ENCODE peak calls at places on chromosomes 11 and 22, in seven cellular contexts. One of them, this sample, is unnamed.

GRCh38 chr11:34587282-34587677 is 33.6 kb upstream of the EHF start:
- DNase-seq in IMR-90: no peak
- DNase-seq in SK-N-SH: no peak
- DNase-seq in H1: no peak
- DNase-seq in K562: no peak
- DNase-seq in GM12878: no peak
- DNase-seq in WTC11: no peak
- DNase-seq in this sample: no peak

GRCh38 chr11:34146411-34146810 is 41.0 kb downstream of the NAT10 start:
- DNase-seq in IMR-90: no peak
- DNase-seq in SK-N-SH: no peak
- DNase-seq in H1: no peak
- DNase-seq in K562: no peak
- DNase-seq in GM12878: no peak
- DNase-seq in WTC11: no peak
- DNase-seq in this sample: no peak

GRCh38 chr11:73372371-73372993 is 3.7 kb upstream of the RELT start:
- DNase-seq in IMR-90: no peak
- DNase-seq in SK-N-SH: no peak
- DNase-seq in H1: peak
- DNase-seq in K562: no peak
- DNase-seq in GM12878: no peak
- DNase-seq in WTC11: peak
- DNase-seq in this sample: peak

GRCh38 chr11:133306019-133306418 is 226.3 kb downstream of the OPCML start:
- DNase-seq in IMR-90: no peak
- DNase-seq in SK-N-SH: no peak
- DNase-seq in H1: no peak
- DNase-seq in K562: no peak
- DNase-seq in GM12878: no peak
- DNase-seq in WTC11: peak
- DNase-seq in this sample: no peak

GRCh38 chr22:17882727-17883126 is 108.5 kb upstream of the BID start:
- DNase-seq in IMR-90: no peak
- DNase-seq in SK-N-SH: no peak
- DNase-seq in H1: no peak
- DNase-seq in K562: no peak
- DNase-seq in GM12878: no peak
- DNase-seq in WTC11: no peak
- DNase-seq in this sample: no peak

GRCh38 chr11:65132988-65133700 is 1.2 kb downstream of the SYVN1 start:
- DNase-seq in IMR-90: no peak
- DNase-seq in SK-N-SH: peak
- DNase-seq in H1: peak
- DNase-seq in K562: peak
- DNase-seq in GM12878: no peak
- DNase-seq in WTC11: peak
- DNase-seq in this sample: peak

GRCh38 chr11:106794058-106794457 is 224.2 kb downstream of the GUCY1A2 start:
- DNase-seq in IMR-90: no peak
- DNase-seq in SK-N-SH: no peak
- DNase-seq in H1: no peak
- DNase-seq in K562: no peak
- DNase-seq in GM12878: no peak
- DNase-seq in WTC11: no peak
- DNase-seq in this sample: no peak

GRCh38 chr11:74035264-74035663 is 26.4 kb upstream of the UCP3 start:
- DNase-seq in IMR-90: peak
- DNase-seq in SK-N-SH: no peak
- DNase-seq in H1: no peak
- DNase-seq in K562: no peak
- DNase-seq in GM12878: no peak
- DNase-seq in WTC11: no peak
- DNase-seq in this sample: peak

GRCh38 chr11:35800970-35801953 is 138.7 kb downstream of the TRIM44 start:
- DNase-seq in IMR-90: no peak
- DNase-seq in SK-N-SH: no peak
- DNase-seq in H1: no peak
- DNase-seq in K562: no peak
- DNase-seq in GM12878: no peak
- DNase-seq in WTC11: no peak
- DNase-seq in this sample: no peak

GRCh38 chr11:64341851-64342791 is 2.1 kb downstream of the CCDC88B start:
- DNase-seq in IMR-90: peak
- DNase-seq in SK-N-SH: peak
- DNase-seq in H1: peak
- DNase-seq in K562: peak
- DNase-seq in GM12878: no peak
- DNase-seq in WTC11: peak
- DNase-seq in this sample: peak

GRCh38 chr11:48167380-48167779 is 49.2 kb upstream of the OR4B1 start:
- DNase-seq in IMR-90: no peak
- DNase-seq in SK-N-SH: no peak
- DNase-seq in H1: no peak
- DNase-seq in K562: no peak
- DNase-seq in GM12878: no peak
- DNase-seq in WTC11: no peak
- DNase-seq in this sample: no peak

GRCh38 chr22:40235418-40235817 is 57.7 kb downstream of the TNRC6B start:
- DNase-seq in IMR-90: no peak
- DNase-seq in SK-N-SH: no peak
- DNase-seq in H1: no peak
- DNase-seq in K562: no peak
- DNase-seq in GM12878: no peak
- DNase-seq in WTC11: no peak
- DNase-seq in this sample: no peak

GRCh38 chr11:97079244-97079643 is 689.4 kb downstream of the JRKL start:
- DNase-seq in IMR-90: no peak
- DNase-seq in SK-N-SH: no peak
- DNase-seq in H1: no peak
- DNase-seq in K562: no peak
- DNase-seq in GM12878: peak
- DNase-seq in WTC11: no peak
- DNase-seq in this sample: no peak

GRCh38 chr22:41248758-41249157 is 8.0 kb upstream of the CHADL start:
- DNase-seq in IMR-90: no peak
- DNase-seq in SK-N-SH: no peak
- DNase-seq in H1: no peak
- DNase-seq in K562: no peak
- DNase-seq in GM12878: no peak
- DNase-seq in WTC11: no peak
- DNase-seq in this sample: no peak

DNA sequence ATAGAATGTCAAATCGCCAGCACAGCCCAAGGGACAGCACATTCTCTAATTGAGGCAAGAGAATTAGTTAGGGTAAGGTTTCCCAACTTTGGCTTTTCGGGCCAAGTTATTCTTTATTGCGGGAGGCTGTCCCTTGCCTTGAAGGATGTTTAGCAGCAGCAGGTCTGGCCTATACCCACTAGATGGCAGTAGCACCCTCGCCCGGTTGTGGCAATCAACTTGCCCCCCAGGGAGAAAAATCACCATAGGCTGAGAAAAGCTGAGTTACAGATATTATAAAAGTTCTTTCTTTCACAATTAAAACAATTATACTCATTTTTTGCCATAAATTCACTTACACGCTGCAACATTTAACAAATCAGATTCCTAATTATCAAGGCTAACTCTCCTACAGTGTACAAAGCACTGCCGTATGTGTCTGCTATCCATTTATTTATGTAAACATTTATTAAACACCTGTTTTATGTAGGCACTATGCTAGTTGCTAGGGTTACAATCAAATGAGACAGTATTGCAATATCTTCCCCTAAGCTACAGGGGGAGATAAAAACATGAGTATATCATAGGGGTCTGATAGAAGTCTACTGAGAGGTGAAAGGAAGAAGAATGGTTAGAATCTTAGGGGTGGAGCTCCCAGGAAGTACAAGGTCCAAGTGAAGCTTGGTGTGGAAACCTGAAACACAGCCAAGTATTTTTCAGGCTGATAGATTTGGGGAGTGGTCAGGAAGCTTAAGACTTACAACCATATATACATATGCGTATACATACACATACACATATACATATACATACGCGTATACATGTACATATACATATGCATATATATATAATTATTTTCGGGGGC is 452.3 kb downstream of the RAB38 start:
- DNase-seq in IMR-90: peak
- DNase-seq in SK-N-SH: peak
- DNase-seq in H1: peak
- DNase-seq in K562: peak
- DNase-seq in GM12878: no peak
- DNase-seq in WTC11: peak
- DNase-seq in this sample: no peak
- TF ChIP-seq USF2 in IMR-90: no peak
- TF ChIP-seq USF2 in SK-N-SH: no peak
- TF ChIP-seq USF2 in H1: no peak
- TF ChIP-seq USF2 in K562: no peak
- TF ChIP-seq USF2 in GM12878: no peak
- TF ChIP-seq USF2 in WTC11: no peak
- TF ChIP-seq USF2 in this sample: no peak

DNA sequence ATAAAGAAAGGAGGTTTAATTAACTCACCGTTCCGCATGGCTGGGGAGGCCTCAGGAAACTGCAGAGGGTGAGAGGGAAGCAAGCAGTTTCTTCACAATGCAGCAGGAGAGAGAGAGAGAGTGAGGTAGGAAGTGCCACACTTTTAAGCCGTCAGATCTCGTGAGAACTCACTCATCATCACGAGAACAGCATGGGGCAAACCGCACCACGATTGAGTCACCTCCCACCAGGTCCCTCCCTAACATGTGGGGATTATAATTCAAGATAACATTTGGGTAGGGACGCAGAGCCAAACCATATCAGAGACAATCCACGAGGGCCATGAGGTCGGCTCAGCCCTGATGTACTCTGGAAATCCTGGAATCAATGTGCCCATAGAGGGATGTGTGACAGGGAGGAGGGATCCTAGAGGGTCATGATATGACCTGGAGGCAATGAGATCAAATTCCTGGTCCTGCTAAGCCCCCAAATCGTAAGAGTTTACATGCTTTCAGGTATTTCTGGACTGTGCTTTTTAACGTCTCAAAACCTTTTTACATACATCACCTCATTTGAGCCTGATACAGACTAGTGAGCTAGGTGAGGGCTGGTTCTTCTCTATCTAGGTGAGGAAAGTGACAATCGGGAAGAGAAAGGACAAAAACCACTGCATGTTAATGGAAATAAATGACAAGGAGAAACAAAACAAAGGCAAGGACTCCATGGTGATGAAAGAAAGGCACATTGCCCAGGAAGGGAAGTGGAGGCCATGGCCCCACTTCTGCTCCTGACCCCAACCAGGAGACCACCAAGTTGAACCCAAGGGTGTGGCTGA is 19.5 kb upstream of the RASSF10 start:
- DNase-seq in IMR-90: no peak
- DNase-seq in SK-N-SH: no peak
- DNase-seq in H1: no peak
- DNase-seq in K562: peak
- DNase-seq in GM12878: no peak
- DNase-seq in WTC11: no peak
- DNase-seq in this sample: no peak
- TF ChIP-seq USF2 in IMR-90: no peak
- TF ChIP-seq USF2 in SK-N-SH: no peak
- TF ChIP-seq USF2 in H1: no peak
- TF ChIP-seq USF2 in K562: no peak
- TF ChIP-seq USF2 in GM12878: no peak
- TF ChIP-seq USF2 in WTC11: no peak
- TF ChIP-seq USF2 in this sample: no peak

DNA sequence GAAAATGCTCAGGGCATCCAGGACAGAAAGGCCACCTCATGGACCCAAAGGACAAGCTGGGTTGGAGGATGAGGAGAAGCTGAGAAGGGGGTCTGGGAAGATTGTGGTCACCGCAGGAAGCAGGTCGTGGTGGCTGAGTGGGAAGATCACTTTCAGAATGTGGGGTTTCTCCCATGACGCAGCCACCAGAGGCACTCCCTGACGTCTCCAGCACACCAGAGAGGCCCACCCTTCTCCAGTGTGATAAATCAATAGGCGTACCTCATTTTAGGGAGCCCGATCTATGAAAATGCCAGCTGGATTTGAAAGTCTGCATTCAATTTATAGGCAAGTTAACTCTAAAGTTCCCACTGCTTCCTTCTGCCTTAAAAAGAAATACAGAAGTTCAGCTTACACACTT is 10.5 kb downstream of the TSPAN18 start:
- DNase-seq in IMR-90: no peak
- DNase-seq in SK-N-SH: no peak
- DNase-seq in H1: no peak
- DNase-seq in K562: no peak
- DNase-seq in GM12878: no peak
- DNase-seq in WTC11: no peak
- DNase-seq in this sample: no peak
- TF ChIP-seq USF2 in IMR-90: no peak
- TF ChIP-seq USF2 in SK-N-SH: no peak
- TF ChIP-seq USF2 in H1: no peak
- TF ChIP-seq USF2 in K562: no peak
- TF ChIP-seq USF2 in GM12878: no peak
- TF ChIP-seq USF2 in WTC11: no peak
- TF ChIP-seq USF2 in this sample: no peak

GRCh38 chr11:109695696-109696095 is 273.7 kb downstream of the C11orf87 start:
- DNase-seq in IMR-90: peak
- DNase-seq in SK-N-SH: no peak
- DNase-seq in H1: no peak
- DNase-seq in K562: no peak
- DNase-seq in GM12878: no peak
- DNase-seq in WTC11: no peak
- DNase-seq in this sample: no peak

GRCh38 chr11:109698237-109698636 is 276.2 kb downstream of the C11orf87 start:
- DNase-seq in IMR-90: no peak
- DNase-seq in SK-N-SH: no peak
- DNase-seq in H1: no peak
- DNase-seq in K562: no peak
- DNase-seq in GM12878: no peak
- DNase-seq in WTC11: no peak
- DNase-seq in this sample: no peak

GRCh38 chr11:109697140-109697843 is 275.3 kb downstream of the C11orf87 start:
- DNase-seq in IMR-90: peak
- DNase-seq in SK-N-SH: peak
- DNase-seq in H1: peak
- DNase-seq in K562: peak
- DNase-seq in GM12878: no peak
- DNase-seq in WTC11: peak
- DNase-seq in this sample: peak

DNA sequence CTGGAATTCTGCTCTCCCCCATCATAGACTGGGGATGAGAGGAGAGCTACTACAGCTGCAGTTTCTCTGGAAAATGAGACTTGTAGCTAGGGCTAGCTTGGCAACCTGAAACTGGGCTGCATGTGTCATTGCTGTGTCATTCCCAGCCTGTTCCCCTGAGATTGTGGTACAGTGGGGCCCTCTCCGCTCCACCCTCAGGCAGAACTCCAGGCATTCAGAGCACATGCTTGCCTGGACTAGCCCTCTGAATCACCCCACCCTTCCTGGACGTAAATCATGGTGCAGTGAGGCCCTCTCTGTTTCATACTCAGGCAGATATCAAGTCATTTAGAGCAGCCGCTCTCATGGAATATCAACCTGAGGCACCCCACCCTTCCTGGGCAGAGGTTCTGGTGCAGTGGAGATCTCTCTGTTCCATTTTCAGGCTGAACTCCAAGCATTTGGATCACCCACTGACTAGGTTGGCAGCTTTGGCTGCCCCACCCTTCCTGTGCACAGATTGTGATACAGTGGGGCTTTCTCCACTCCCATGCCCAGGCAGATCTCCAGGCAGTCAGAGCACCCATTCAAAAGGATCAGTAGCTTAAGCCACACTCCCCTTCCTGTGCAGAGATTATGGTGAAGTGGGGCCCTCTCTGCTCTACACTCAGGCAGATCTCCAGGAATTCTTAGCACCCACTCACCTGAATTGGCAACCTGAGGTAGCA is 274.4 kb downstream of the C11orf87 start:
- DNase-seq in IMR-90: peak
- DNase-seq in SK-N-SH: no peak
- DNase-seq in H1: no peak
- DNase-seq in K562: no peak
- DNase-seq in GM12878: no peak
- DNase-seq in WTC11: no peak
- DNase-seq in this sample: no peak
- TF ChIP-seq USF2 in IMR-90: no peak
- TF ChIP-seq USF2 in SK-N-SH: no peak
- TF ChIP-seq USF2 in H1: no peak
- TF ChIP-seq USF2 in K562: no peak
- TF ChIP-seq USF2 in GM12878: no peak
- TF ChIP-seq USF2 in WTC11: no peak
- TF ChIP-seq USF2 in this sample: no peak